ENCODE peak calls at places on chromosomes 7 and 10, in four cellular contexts. X is AG04450, E is left ventricle myocardium inferior, K is lower lobe of right lung. W is an unnamed sample.
A peak's percentile ranks its signal among the peaks of the same experiment; 100 is the strongest.

GRCh38 chr10:59126992-59127391 is 49.5 kb upstream of the PHYHIPL start:
- DNase-seq in X (no peak), E (no peak), K (no peak), W (no peak)

GRCh38 chr7:19772323-19772722 is 1.1 kb downstream of the TMEM196 start:
- DNase-seq in X (no peak), E (no peak), K (no peak), W (no peak)

GRCh38 chr7:88546808-88547207 is 212.7 kb upstream of the ZNF804B start:
- DNase-seq in X (no peak), E (no peak), K (no peak), W (peak; percentile 11)

GRCh38 chr7:38462819-38463218 is 168.4 kb downstream of the AMPH start:
- DNase-seq in X (no peak), E (no peak), K (no peak), W (no peak)

GRCh38 chr10:25522946-25523608 is 348.3 kb downstream of the GPR158 start:
- DNase-seq in X (no peak), E (no peak), K (no peak), W (no peak)

GRCh38 chr10:112650588-112651030 is 203.6 kb downstream of the VTI1A start:
- DNase-seq in X (no peak), E (no peak), K (no peak), W (no peak)

GRCh38 chr10:80444646-80445319 is 9.3 kb upstream of the TSPAN14 start:
- DNase-seq in X (no peak), E (peak; percentile 60), K (peak; percentile 77), W (peak; percentile 81)

GRCh38 chr7:102457352-102457924 is 7.2 kb downstream of the ALKBH4 start:
- DNase-seq in X (no peak), E (no peak), K (no peak), W (no peak)

GRCh38 chr7:70523626-70524351 is 608.2 kb upstream of the GALNT17 start:
- DNase-seq in X (no peak), E (no peak), K (no peak), W (no peak)

GRCh38 chr10:86077871-86078638 is 288.5 kb downstream of the GRID1 start:
- DNase-seq in X (no peak), E (no peak), K (no peak), W (no peak)

GRCh38 chr10:103752680-103753248 is 102.6 kb downstream of the SH3PXD2A start:
- DNase-seq in X (no peak), E (no peak), K (no peak), W (peak; percentile 43)

GRCh38 chr10:11899067-11899876 is 76.1 kb downstream of the PROSER2 start:
- DNase-seq in X (no peak), E (no peak), K (no peak), W (no peak)

GRCh38 chr7:146826338-146826737 is 709.7 kb downstream of the CNTNAP2 start:
- DNase-seq in X (no peak), E (no peak), K (no peak), W (no peak)

GRCh38 chr7:111126987-111127386 is 36.1 kb downstream of the LRRN3 start:
- DNase-seq in X (no peak), E (no peak), K (no peak), W (no peak)

GRCh38 chr7:13749666-13750065 is 239.8 kb downstream of the ETV1 start:
- DNase-seq in X (no peak), E (no peak), K (no peak), W (no peak)

GRCh38 chr7:150450491-150450992 is at the start of gene GIMAP8:
- DNase-seq in X (no peak), E (peak; percentile 77), K (peak; percentile 82), W (peak; percentile 48)
- H3K27ac ChIP-seq in X (no peak within 1 kb of the TSS), E (peak within 1 kb of the TSS; percentile 92), K (peak within 1 kb of the TSS; percentile 88), W (peak within 1 kb of the TSS; percentile 78)

DNA sequence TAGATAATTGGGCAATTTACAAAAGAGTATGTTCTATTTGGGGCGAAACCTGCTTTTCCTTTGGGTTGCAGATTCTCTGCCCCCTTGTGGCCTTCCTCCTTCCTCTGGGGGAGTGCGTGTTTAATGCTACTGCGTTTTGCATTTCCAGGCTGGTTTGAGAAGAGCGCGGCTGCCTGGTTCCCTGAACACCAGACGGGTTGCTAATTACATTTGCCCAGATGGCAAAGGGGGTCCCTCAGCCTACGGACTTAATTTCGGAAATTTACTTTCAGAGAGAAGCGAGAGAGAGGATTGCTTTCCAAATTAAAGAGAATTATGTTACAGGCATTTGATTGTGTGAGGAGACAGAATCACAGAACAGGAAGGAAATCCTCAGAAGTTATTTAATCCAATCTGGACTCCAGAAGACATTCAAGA is 91.9 kb upstream of the JAZF1 start:
- DNase-seq in X (peak; percentile 33), E (peak; percentile 20), K (peak; percentile 46), W (peak; percentile 28)
- H3K4me3 ChIP-seq in X (no peak overlapping the region), E (peak overlapping the region; percentile 41), K (no peak overlapping the region), W (no peak overlapping the region)

GRCh38 chr10:89346264-89346971 is 18.6 kb downstream of the IFIT3 start:
- DNase-seq in X (no peak), E (no peak), K (no peak), W (no peak)

GRCh38 chr10:89352039-89352597 is 24.3 kb downstream of the IFIT3 start:
- DNase-seq in X (peak; percentile 85), E (no peak), K (no peak), W (no peak)

GRCh38 chr10:89347706-89348457 is 20.1 kb downstream of the IFIT3 start:
- DNase-seq in X (no peak), E (no peak), K (no peak), W (no peak)

GRCh38 chr10:89351402-89352038 is 23.7 kb downstream of the IFIT3 start:
- DNase-seq in X (no peak), E (no peak), K (no peak), W (no peak)

DNA sequence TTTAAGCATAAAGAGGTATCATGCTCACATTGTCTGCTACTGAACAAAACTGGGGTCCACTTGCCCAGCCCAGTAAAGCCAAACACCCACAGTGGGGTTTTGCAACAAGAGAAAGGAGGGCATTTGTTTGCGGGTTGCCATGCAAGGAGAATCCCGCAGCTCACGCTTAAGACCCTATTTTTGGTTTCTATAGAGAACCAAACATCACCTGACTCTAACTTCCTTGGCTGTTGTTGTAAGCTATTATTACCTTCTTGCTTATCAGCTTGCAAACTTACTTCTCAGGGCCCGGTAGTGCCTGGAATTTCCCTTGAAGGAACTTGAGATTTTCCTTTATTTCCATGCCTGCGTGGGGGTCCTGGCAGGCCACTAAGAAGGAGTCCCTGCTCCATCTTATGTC is 20.7 kb downstream of the IFIT3 start:
- DNase-seq in X (no peak), E (no peak), K (no peak), W (no peak)
- H3K27ac ChIP-seq in X (no peak overlapping the region), E (peak overlapping the region; percentile 74), K (no peak overlapping the region), W (no peak overlapping the region)

DNA sequence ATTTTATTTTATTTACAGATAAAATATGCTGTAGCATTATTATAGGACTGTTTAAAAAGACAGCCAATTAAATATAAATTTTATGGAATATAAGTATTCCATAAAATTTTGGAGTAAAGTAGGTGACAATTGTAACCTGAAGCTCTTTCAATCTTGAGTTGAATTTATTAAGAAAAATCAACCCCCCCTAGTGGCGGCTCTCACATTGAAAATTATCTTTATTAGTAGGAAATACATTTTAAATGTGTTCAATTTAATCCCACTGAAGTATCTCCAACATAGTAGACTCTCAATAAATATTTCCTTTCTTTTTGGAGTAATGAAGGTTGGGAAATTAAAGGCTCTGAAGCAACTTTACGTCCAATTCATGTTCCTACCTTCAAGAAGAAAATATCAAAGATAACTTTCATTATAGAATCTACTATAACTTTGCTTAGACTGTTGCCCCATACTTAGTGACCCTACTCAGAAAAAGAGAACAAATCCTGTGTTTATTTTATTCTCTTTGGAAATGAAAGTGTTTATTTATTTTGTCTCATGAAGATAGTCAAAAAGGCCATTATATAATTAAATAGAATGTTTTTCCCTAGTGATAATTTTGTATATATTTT is 3.1 kb downstream of the AHR start:
- DNase-seq in X (no peak), E (no peak), K (no peak), W (peak; percentile 71)
- H3K4me3 ChIP-seq in X (peak overlapping the region; percentile 35), E (peak overlapping the region; percentile 93), K (peak overlapping the region; percentile 90), W (peak overlapping the region; percentile 99)

DNA sequence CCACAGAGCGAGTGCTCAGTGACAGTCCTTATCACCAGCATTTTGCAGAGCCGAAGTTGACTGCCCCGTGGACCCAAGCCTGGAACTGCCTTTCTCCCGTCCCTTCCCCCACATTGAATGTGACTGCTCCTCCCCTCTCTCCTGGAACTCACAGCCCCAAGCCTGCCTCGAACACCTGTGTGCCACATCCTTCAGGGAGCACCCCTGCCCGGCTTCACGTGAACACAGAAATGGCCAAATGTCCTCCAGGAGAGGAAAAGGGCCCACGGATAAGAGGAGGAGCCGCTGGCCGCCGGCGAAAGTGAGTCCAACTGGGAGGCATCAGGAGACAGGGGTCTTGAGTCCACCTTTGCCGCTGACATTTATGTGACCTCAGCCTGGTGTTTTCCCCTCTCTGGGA is 16.2 kb downstream of the STX1A start:
- DNase-seq in X (no peak), E (no peak), K (no peak), W (no peak)
- H3K27ac ChIP-seq in X (no peak overlapping the region), E (no peak overlapping the region), K (no peak overlapping the region), W (no peak overlapping the region)

DNA sequence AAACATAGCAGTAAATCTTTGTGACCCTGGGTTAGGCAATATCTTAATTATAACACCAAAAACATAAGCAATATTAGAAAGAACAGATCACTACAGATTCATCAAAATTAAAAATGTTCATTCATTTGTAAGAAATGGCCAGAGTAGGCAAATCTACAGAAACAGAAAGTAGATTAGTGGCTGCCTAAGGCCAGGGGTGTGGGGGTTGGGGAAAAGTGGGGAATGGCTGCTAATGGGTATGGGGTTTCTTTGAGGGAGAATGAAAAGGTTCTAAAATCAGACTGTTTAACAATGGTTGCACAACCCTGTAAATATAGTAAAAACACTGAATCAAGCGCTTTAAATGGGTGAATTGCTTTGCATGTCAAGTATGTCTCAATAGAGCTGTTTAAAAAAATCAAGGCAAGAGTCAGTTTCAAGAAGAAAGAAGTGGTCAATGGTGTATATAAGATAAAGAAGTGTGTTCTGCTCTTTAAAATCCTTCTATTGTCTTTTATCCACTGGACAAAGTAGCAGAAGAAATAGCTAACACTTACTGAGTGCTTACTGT is 42.6 kb downstream of the CDK6 start:
- DNase-seq in X (no peak), E (no peak), K (no peak), W (no peak)
- H3K4me3 ChIP-seq in X (no peak overlapping the region), E (no peak overlapping the region), K (no peak overlapping the region), W (no peak overlapping the region)

DNA sequence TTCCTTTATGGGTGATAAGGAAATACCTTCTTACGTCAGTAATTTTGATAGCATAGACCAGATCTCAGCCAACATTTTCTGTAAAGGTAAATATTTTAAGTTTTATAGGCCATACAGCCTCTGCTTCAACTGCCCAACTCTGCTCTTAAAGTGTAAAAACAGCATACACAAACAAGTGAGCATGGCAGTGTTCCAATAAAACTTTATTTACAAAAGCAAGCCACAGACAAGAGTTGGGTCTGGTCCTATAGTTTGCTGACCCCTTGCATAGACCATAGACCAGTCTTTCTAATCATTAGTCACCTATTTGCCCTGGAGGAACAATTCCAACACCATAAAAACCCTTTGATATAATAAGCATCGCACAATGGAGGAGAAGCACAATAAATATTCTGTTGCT is 398.8 kb downstream of the SFMBT2 start:
- DNase-seq in X (no peak), E (no peak), K (no peak), W (no peak)
- H3K27ac ChIP-seq in X (no peak overlapping the region), E (no peak overlapping the region), K (no peak overlapping the region), W (no peak overlapping the region)

W was measured in CD4-positive, CD25-positive, alpha-beta regulatory T cell.